ENCODE peak calls at places on chromosome 9, in four cellular contexts. D is right atrium auricular region, I is ELR, R is IMR-90. F is an unnamed sample.

GRCh38 chr9:134942011-134942410 is 24.3 kb upstream of the FCN1 start:
- DNase-seq in D (no peak), I (no peak), R (no peak), F (no peak)

GRCh38 chr9:86749530-86750275 is 197.6 kb downstream of the GAS1 start:
- DNase-seq in D (peak; percentile 55), I (peak; percentile 35), R (peak; percentile 94), F (peak; percentile 84)

GRCh38 chr9:129685220-129685932 is 19.9 kb downstream of the PRRX2 start:
- DNase-seq in D (no peak), I (peak; percentile 89), R (peak; percentile 63), F (no peak)

GRCh38 chr9:96868709-96869108 is 14.4 kb upstream of the ZNF782 start:
- DNase-seq in D (no peak), I (no peak), R (no peak), F (no peak)

GRCh38 chr9:69951411-69951810 is 92.2 kb upstream of the MAMDC2 start:
- DNase-seq in D (no peak), I (peak; percentile 81), R (peak; percentile 75), F (peak; percentile 20)

GRCh38 chr9:132732326-132732725 is 62.1 kb downstream of the GTF3C4 start:
- DNase-seq in D (no peak), I (peak; percentile 34), R (no peak), F (no peak)

GRCh38 chr9:77647659-77648457 is at the start of gene GNA14:
- DNase-seq in D (peak; percentile 61), I (peak; percentile 30), R (no peak), F (peak; percentile 30)

GRCh38 chr9:120030847-120031246 is 549.1 kb downstream of the CDK5RAP2 start:
- DNase-seq in D (no peak), I (no peak), R (no peak), F (no peak)

GRCh38 chr9:14313951-14314423 is at the start of gene NFIB:
- DNase-seq in D (no peak), I (peak; percentile 45), R (peak; percentile 24), F (peak; percentile 71)

GRCh38 chr9:75088646-75089368 is 493 bp downstream of the OSTF1 start:
- DNase-seq in D (peak; percentile 79), I (peak; percentile 76), R (peak; percentile 68), F (peak; percentile 69)

GRCh38 chr9:119289740-119290139 is 79.5 kb downstream of the BRINP1 start:
- DNase-seq in D (peak; percentile 71), I (peak; percentile 32), R (no peak), F (peak; percentile 28)

GRCh38 chr9:131971482-131972074 is 108.1 kb downstream of the MED27 start:
- DNase-seq in D (no peak), I (no peak), R (no peak), F (no peak)

GRCh38 chr9:132312426-132312825 is 42.4 kb downstream of the SETX start:
- DNase-seq in D (no peak), I (no peak), R (no peak), F (no peak)

GRCh38 chr9:94980947-94981632 is 254.6 kb downstream of the AOPEP start:
- DNase-seq in D (no peak), I (no peak), R (no peak), F (no peak)

GRCh38 chr9:83281306-83282255 is 218.6 kb upstream of the RASEF start:
- DNase-seq in D (no peak), I (peak; percentile 49), R (no peak), F (peak; percentile 49)

GRCh38 chr9:103713631-103714030 is 380.5 kb upstream of the SMC2 start:
- DNase-seq in D (no peak), I (peak; percentile 55), R (no peak), F (peak; percentile 28)

GRCh38 chr9:242461-243080 is 27.9 kb downstream of the DOCK8 start:
- DNase-seq in D (no peak), I (no peak), R (peak; percentile 32), F (no peak)

GRCh38 chr9:29211681-29212589 is 1638.7 kb upstream of the C9orf72 start:
- DNase-seq in D (no peak), I (peak; percentile 52), R (no peak), F (peak; percentile 39)

GRCh38 chr9:136561779-136562178 is 15.9 kb upstream of the NOTCH1 start:
- DNase-seq in D (no peak), I (no peak), R (no peak), F (no peak)

GRCh38 chr9:93622725-93623124 is 46.3 kb downstream of the PHF2 start:
- DNase-seq in D (peak; percentile 32), I (no peak), R (no peak), F (no peak)

GRCh38 chr9:133732351-133733073 is 5.6 kb downstream of the SARDH start:
- DNase-seq in D (no peak), I (no peak), R (no peak), F (no peak)

GRCh38 chr9:2933165-2934095 is 89.5 kb upstream of the PUM3 start:
- DNase-seq in D (no peak), I (no peak), R (no peak), F (no peak)

GRCh38 chr9:74951725-74952151 is 974 bp downstream of the C9orf40 start:
- DNase-seq in D (no peak), I (peak; percentile 54), R (peak; percentile 12), F (peak; percentile 27)

GRCh38 chr9:126232461-126232860 is 94.2 kb upstream of the MVB12B start:
- DNase-seq in D (no peak), I (peak; percentile 19), R (no peak), F (no peak)

GRCh38 chr9:96376926-96377874 is 6.3 kb downstream of the SLC35D2 start:
- DNase-seq in D (no peak), I (peak; percentile 52), R (peak; percentile 38), F (peak; percentile 79)

GRCh38 chr9:2597483-2597882 is 24.1 kb upstream of the VLDLR start:
- DNase-seq in D (no peak), I (no peak), R (peak; percentile 2), F (peak; percentile 19)